ENCODE peak calls at places on chromosomes 7 and 10, in five cellular contexts. U, N, G, V and C are unnamed samples.

GRCh38 chr10:122657734-122658133 is 41.9 kb downstream of the C10orf120 start:
- DNase-seq in N (no peak), G (no peak), V (no peak), U (no peak), C (no peak)

GRCh38 chr10:78754269-78755074 is 314.3 kb upstream of the ZMIZ1 start:
- DNase-seq in U (no peak), V (no peak), N (no peak), G (no peak), C (no peak)

GRCh38 chr7:155728116-155728515 is 83.7 kb downstream of the RBM33 start:
- DNase-seq in G (no peak), U (no peak), N (no peak), V (no peak), C (no peak)

GRCh38 chr7:149075286-149075685 is 15.2 kb downstream of the ZNF786 start:
- DNase-seq in N (no peak), V (no peak), U (no peak), G (no peak), C (no peak)

GRCh38 chr7:27202741-27203134 is 2.8 kb upstream of the HOXA13 start:
- DNase-seq in G (no peak), U (no peak), V (peak; percentile 4), N (no peak), C (no peak)

GRCh38 chr7:70384891-70385290 is 747.1 kb upstream of the GALNT17 start:
- DNase-seq in G (no peak), V (no peak), U (no peak), N (no peak), C (no peak)

GRCh38 chr7:6655636-6656385 is 18.7 kb downstream of the ZNF316 start:
- DNase-seq in V (no peak), U (no peak), N (no peak), G (no peak), C (no peak)

GRCh38 chr7:126605553-126605952 is 647.2 kb downstream of the GRM8 start:
- DNase-seq in V (no peak), N (no peak), U (no peak), G (no peak), C (no peak)

GRCh38 chr10:103833731-103834365 is 21.5 kb downstream of the SH3PXD2A start:
- DNase-seq in U (no peak), N (peak; percentile 23), G (no peak), V (no peak), C (no peak)

GRCh38 chr7:111895049-111895448 is 311.1 kb downstream of the DOCK4 start:
- DNase-seq in U (no peak), V (no peak), G (no peak), N (no peak), C (no peak)

GRCh38 chr7:112204072-112204775 is 2.0 kb downstream of the DOCK4 start:
- DNase-seq in G (no peak), U (no peak), N (peak; percentile 23), V (no peak), C (no peak)

GRCh38 chr7:125683156-125683555 is 753.5 kb upstream of the POT1 start:
- DNase-seq in N (no peak), V (no peak), G (no peak), U (no peak), C (no peak)